ENCODE peak calls at places on chromosome 12, in four cellular contexts. U is stimulated activated CD8-positive, alpha-beta memory T cell treated with anti-CD3 and anti-CD28 coated beads, Interleukin-4, amount 100 ng/mL, for 24 hours; D is stimulated activated CD4-positive, alpha-beta T cell treated with anti-CD3 and anti-CD28 coated beads, TNF-alpha, amount 100 ng/mL, for 24 hours; N is renal cortical epithelial cell. H is an unnamed sample.

GRCh38 chr12:88179436-88180014 is 37.4 kb downstream of the TMTC3 start:
- DNase-seq in U (no peak), D (no peak), N (no peak), H (no peak)

GRCh38 chr12:50211392-50212070 is 44.4 kb upstream of the CERS5 start:
- DNase-seq in U (no peak), D (no peak), N (no peak), H (no peak)

GRCh38 chr12:111753144-111753881 is 13.4 kb upstream of the ALDH2 start:
- DNase-seq in U (no peak), D (no peak), N (peak), H (peak)

GRCh38 chr12:42144174-42144423 is 575 bp downstream of the GXYLT1 start:
- DNase-seq in U (no peak), D (no peak), N (no peak), H (no peak)

GRCh38 chr12:109923481-109924245 is 23.6 kb downstream of the TCHP start:
- DNase-seq in U (no peak), D (no peak), N (no peak), H (no peak)

GRCh38 chr12:50112456-50113218 is 601 bp downstream of the COX14 start:
- DNase-seq in U (no peak), D (no peak), N (peak), H (peak)

GRCh38 chr12:86719381-86719780 is 463.2 kb upstream of the MGAT4C start:
- DNase-seq in U (no peak), D (no peak), N (peak), H (peak)

GRCh38 chr12:48349471-48349870 is 1.2 kb downstream of the ZNF641 start:
- DNase-seq in U (no peak), D (no peak), N (no peak), H (no peak)

GRCh38 chr12:100656806-100657205 is 83.3 kb downstream of the GAS2L3 start:
- DNase-seq in U (no peak), D (no peak), N (no peak), H (no peak)

GRCh38 chr12:115998119-115998633 is 279.3 kb downstream of the MED13L start:
- DNase-seq in U (no peak), D (no peak), N (peak), H (peak)

GRCh38 chr12:16352481-16352880 is 5.0 kb downstream of the MGST1 start:
- DNase-seq in U (no peak), D (no peak), N (peak), H (peak)

H was measured in bronchial epithelial cell.